ENCODE peak calls at places on chromosomes 3 and 15, in four cellular contexts. One of them, this sample, is unnamed.

GRCh38 chr15:71830981-71831380 is 20.6 kb downstream of the NR2E3 start:
- DNase-seq in A549: no peak
- DNase-seq in SK-N-SH: no peak
- DNase-seq in OCI-LY7: no peak
- DNase-seq in this sample: no peak

GRCh38 chr15:92968926-92969664 is 69.0 kb downstream of the CHD2 start:
- DNase-seq in A549: no peak
- DNase-seq in OCI-LY7: no peak
- DNase-seq in SK-N-SH: no peak
- DNase-seq in this sample: no peak

GRCh38 chr3:71395927-71396695 is 187.4 kb downstream of the FOXP1 start:
- DNase-seq in A549: no peak
- DNase-seq in SK-N-SH: no peak
- DNase-seq in OCI-LY7: no peak
- DNase-seq in this sample: no peak

GRCh38 chr15:70268698-70269251 is 171.1 kb upstream of the TLE3 start:
- DNase-seq in OCI-LY7: no peak
- DNase-seq in A549: no peak
- DNase-seq in SK-N-SH: no peak
- DNase-seq in this sample: peak; percentile 50

GRCh38 chr3:194166682-194167479 is 30.9 kb downstream of the HES1 start:
- DNase-seq in OCI-LY7: no peak
- DNase-seq in SK-N-SH: peak; percentile 68
- DNase-seq in A549: no peak
- DNase-seq in this sample: no peak

GRCh38 chr3:37795431-37796061 is 66.1 kb upstream of the CTDSPL start:
- DNase-seq in OCI-LY7: no peak
- DNase-seq in SK-N-SH: no peak
- DNase-seq in A549: no peak
- DNase-seq in this sample: no peak

GRCh38 chr15:25236861-25237155 is 202.0 kb downstream of the UBE3A start:
- DNase-seq in OCI-LY7: no peak
- DNase-seq in A549: no peak
- DNase-seq in SK-N-SH: no peak
- DNase-seq in this sample: no peak

GRCh38 chr3:30638685-30639412 is 32.4 kb downstream of the TGFBR2 start:
- DNase-seq in A549: no peak
- DNase-seq in SK-N-SH: peak; percentile 57
- DNase-seq in OCI-LY7: peak; percentile 81
- DNase-seq in this sample: no peak

GRCh38 chr3:127262533-127262932 is 25.3 kb downstream of the PRR20G start:
- DNase-seq in OCI-LY7: no peak
- DNase-seq in A549: no peak
- DNase-seq in SK-N-SH: no peak
- DNase-seq in this sample: no peak

GRCh38 chr15:46091860-46092450 is 457.1 kb downstream of the SQOR start:
- DNase-seq in A549: peak; percentile 1
- DNase-seq in OCI-LY7: peak; percentile 40
- DNase-seq in SK-N-SH: peak; percentile 49
- DNase-seq in this sample: peak; percentile 1

GRCh38 chr3:57967590-57967989 is 40.6 kb upstream of the FLNB start:
- DNase-seq in OCI-LY7: no peak
- DNase-seq in SK-N-SH: no peak
- DNase-seq in A549: no peak
- DNase-seq in this sample: no peak

GRCh38 chr3:171267089-171267488 is 193.1 kb downstream of the TNIK start:
- DNase-seq in A549: no peak
- DNase-seq in OCI-LY7: no peak
- DNase-seq in SK-N-SH: no peak
- DNase-seq in this sample: no peak

GRCh38 chr3:107431048-107431297 is 53.7 kb downstream of the CCDC54 start:
- DNase-seq in A549: no peak
- DNase-seq in SK-N-SH: no peak
- DNase-seq in OCI-LY7: no peak
- DNase-seq in this sample: peak; percentile 39

GRCh38 chr3:150889105-150889504 is 16.1 kb downstream of the MINDY4B start:
- DNase-seq in A549: no peak
- DNase-seq in OCI-LY7: no peak
- DNase-seq in SK-N-SH: no peak
- DNase-seq in this sample: no peak

GRCh38 chr3:25297667-25298585 is 130.1 kb upstream of the RARB start:
- DNase-seq in OCI-LY7: no peak
- DNase-seq in A549: no peak
- DNase-seq in SK-N-SH: no peak
- DNase-seq in this sample: no peak

GRCh38 chr15:67783303-67783702 is 42.0 kb upstream of the SKOR1 start:
- DNase-seq in OCI-LY7: peak; percentile 97
- DNase-seq in SK-N-SH: no peak
- DNase-seq in A549: no peak
- DNase-seq in this sample: peak; percentile 57

GRCh38 chr3:50447290-50447840 is 56.1 kb downstream of the CACNA2D2 start:
- DNase-seq in OCI-LY7: no peak
- DNase-seq in A549: no peak
- DNase-seq in SK-N-SH: no peak
- DNase-seq in this sample: no peak

GRCh38 chr3:16866447-16867025 is 18.2 kb upstream of the PLCL2 start:
- DNase-seq in SK-N-SH: no peak
- DNase-seq in OCI-LY7: peak; percentile 16
- DNase-seq in A549: no peak
- DNase-seq in this sample: no peak

GRCh38 chr3:196323723-196324122 is 5.7 kb upstream of the DYNLT2B start:
- DNase-seq in OCI-LY7: no peak
- DNase-seq in SK-N-SH: peak; percentile 61
- DNase-seq in A549: no peak
- DNase-seq in this sample: no peak

GRCh38 chr3:111807826-111808225 is 51.2 kb upstream of the PHLDB2 start:
- DNase-seq in A549: no peak
- DNase-seq in OCI-LY7: no peak
- DNase-seq in SK-N-SH: no peak
- DNase-seq in this sample: no peak

GRCh38 chr3:185361920-185362319 is 1.0 kb upstream of the MAP3K13 start:
- DNase-seq in SK-N-SH: no peak
- DNase-seq in A549: no peak
- DNase-seq in OCI-LY7: no peak
- DNase-seq in this sample: no peak

GRCh38 chr15:47897525-47897924 is 180.2 kb downstream of the SEMA6D start:
- DNase-seq in OCI-LY7: no peak
- DNase-seq in SK-N-SH: no peak
- DNase-seq in A549: no peak
- DNase-seq in this sample: no peak

GRCh38 chr15:64597469-64597806 is 137.1 kb downstream of the ZNF609 start:
- DNase-seq in A549: no peak
- DNase-seq in OCI-LY7: no peak
- DNase-seq in SK-N-SH: peak; percentile 67
- DNase-seq in this sample: no peak

GRCh38 chr3:101171797-101172196 is 148.6 kb downstream of the IMPG2 start:
- DNase-seq in SK-N-SH: no peak
- DNase-seq in A549: no peak
- DNase-seq in OCI-LY7: no peak
- DNase-seq in this sample: no peak

GRCh38 chr3:56812749-56813655 is 11.3 kb upstream of the ARHGEF3 start:
- DNase-seq in SK-N-SH: no peak
- DNase-seq in A549: no peak
- DNase-seq in OCI-LY7: no peak
- DNase-seq in this sample: no peak

GRCh38 chr3:169772951-169773816 is at the start of gene MYNN:
- DNase-seq in A549: peak; percentile 60
- DNase-seq in OCI-LY7: peak; percentile 93
- DNase-seq in SK-N-SH: peak; percentile 85
- DNase-seq in this sample: peak; percentile 84

GRCh38 chr15:40941528-40942336 is 11.5 kb upstream of the CHAC1 start:
- DNase-seq in A549: peak; percentile 63
- DNase-seq in OCI-LY7: peak; percentile 86
- DNase-seq in SK-N-SH: peak; percentile 97
- DNase-seq in this sample: peak; percentile 88

GRCh38 chr3:126124148-126124868 is 40.4 kb upstream of the SLC41A3 start:
- DNase-seq in A549: no peak
- DNase-seq in SK-N-SH: peak; percentile 83
- DNase-seq in OCI-LY7: no peak
- DNase-seq in this sample: no peak

GRCh38 chr15:56496635-56497034 is 31.7 kb upstream of the MNS1 start:
- DNase-seq in OCI-LY7: peak; percentile 88
- DNase-seq in SK-N-SH: peak; percentile 56
- DNase-seq in A549: peak; percentile 79
- DNase-seq in this sample: peak; percentile 63

GRCh38 chr15:94239474-94239873 is 8.1 kb downstream of the MCTP2 start:
- DNase-seq in SK-N-SH: no peak
- DNase-seq in A549: no peak
- DNase-seq in OCI-LY7: no peak
- DNase-seq in this sample: no peak

GRCh38 chr3:158731938-158732855 is at the start of gene RARRES1:
- DNase-seq in SK-N-SH: peak; percentile 88
- DNase-seq in A549: peak; percentile 60
- DNase-seq in OCI-LY7: no peak
- DNase-seq in this sample: peak; percentile 54

GRCh38 chr3:101095703-101096102 is 102.5 kb upstream of the ABI3BP start:
- DNase-seq in OCI-LY7: no peak
- DNase-seq in SK-N-SH: no peak
- DNase-seq in A549: no peak
- DNase-seq in this sample: no peak

GRCh38 chr3:58647661-58648141 is 18.9 kb downstream of the FAM3D start:
- DNase-seq in OCI-LY7: no peak
- DNase-seq in SK-N-SH: no peak
- DNase-seq in A549: no peak
- DNase-seq in this sample: no peak

GRCh38 chr15:53522878-53523455 is 236.5 kb downstream of the WDR72 start:
- DNase-seq in A549: no peak
- DNase-seq in SK-N-SH: no peak
- DNase-seq in OCI-LY7: no peak
- DNase-seq in this sample: no peak

GRCh38 chr3:32934150-32934742 is 17.2 kb upstream of the CCR4 start:
- DNase-seq in SK-N-SH: peak; percentile 57
- DNase-seq in A549: no peak
- DNase-seq in OCI-LY7: peak; percentile 20
- DNase-seq in this sample: no peak

This sample was measured in germinal center.